ENCODE peak calls at places on chromosomes 4 and X, in seven cellular contexts. One of them, this sample, is unnamed.

GRCh38 chr4:125315571-125316390 is 1.0 kb downstream of the FAT4 start:
- DNase-seq in IMR-90: peak; percentile 54
- DNase-seq in H9: peak; percentile 57
- DNase-seq in mesendoderm: peak; percentile 79
- DNase-seq in trophoblast cell: peak; percentile 45
- DNase-seq in mesenchymal stem cell: peak; percentile 71
- DNase-seq in H1: peak; percentile 76
- DNase-seq in this sample: peak; percentile 66

GRCh38 chr4:137378393-137379290 is 153.7 kb downstream of the PCDH18 start:
- DNase-seq in IMR-90: no peak
- DNase-seq in H9: no peak
- DNase-seq in mesendoderm: no peak
- DNase-seq in trophoblast cell: no peak
- DNase-seq in mesenchymal stem cell: no peak
- DNase-seq in H1: no peak
- DNase-seq in this sample: no peak

GRCh38 chr4:84258905-84259830 is 239.9 kb downstream of the NKX6-1 start:
- DNase-seq in IMR-90: peak; percentile 32
- DNase-seq in H9: peak; percentile 55
- DNase-seq in mesendoderm: peak; percentile 76
- DNase-seq in trophoblast cell: peak; percentile 66
- DNase-seq in mesenchymal stem cell: peak; percentile 24
- DNase-seq in H1: peak; percentile 50
- DNase-seq in this sample: no peak

GRCh38 chr4:113288257-113288656 is 238.8 kb downstream of the ANK2 start:
- DNase-seq in IMR-90: no peak
- DNase-seq in H9: no peak
- DNase-seq in mesendoderm: no peak
- DNase-seq in trophoblast cell: no peak
- DNase-seq in mesenchymal stem cell: no peak
- DNase-seq in H1: no peak
- DNase-seq in this sample: no peak

GRCh38 chr4:141636771-141637460 is 533 bp downstream of the IL15 start:
- DNase-seq in IMR-90: peak; percentile 64
- DNase-seq in H9: peak; percentile 61
- DNase-seq in mesendoderm: peak; percentile 65
- DNase-seq in trophoblast cell: peak; percentile 64
- DNase-seq in mesenchymal stem cell: peak; percentile 79
- DNase-seq in H1: peak; percentile 70
- DNase-seq in this sample: peak; percentile 39

GRCh38 chr4:26992657-26993361 is 132.2 kb downstream of the STIM2 start:
- DNase-seq in IMR-90: peak; percentile 89
- DNase-seq in H9: no peak
- DNase-seq in mesendoderm: no peak
- DNase-seq in trophoblast cell: peak; percentile 7
- DNase-seq in mesenchymal stem cell: no peak
- DNase-seq in H1: no peak
- DNase-seq in this sample: no peak

GRCh38 chrX:73903941-73904340 is 340.9 kb downstream of the CHIC1 start:
- DNase-seq in IMR-90: peak; percentile 20
- DNase-seq in H9: no peak
- DNase-seq in mesendoderm: no peak
- DNase-seq in trophoblast cell: no peak
- DNase-seq in mesenchymal stem cell: no peak
- DNase-seq in H1: no peak
- DNase-seq in this sample: no peak

GRCh38 chr4:88335092-88335665 is 43.5 kb upstream of the HERC6 start:
- DNase-seq in IMR-90: peak; percentile 24
- DNase-seq in H9: peak; percentile 30
- DNase-seq in mesendoderm: no peak
- DNase-seq in trophoblast cell: no peak
- DNase-seq in mesenchymal stem cell: peak; percentile 63
- DNase-seq in H1: peak; percentile 38
- DNase-seq in this sample: no peak

GRCh38 chr4:40607224-40607623 is 22.4 kb downstream of the RBM47 start:
- DNase-seq in IMR-90: peak; percentile 27
- DNase-seq in H9: no peak
- DNase-seq in mesendoderm: no peak
- DNase-seq in trophoblast cell: peak; percentile 51
- DNase-seq in mesenchymal stem cell: peak; percentile 34
- DNase-seq in H1: no peak
- DNase-seq in this sample: no peak

GRCh38 chr4:101356928-101357327 is 9.6 kb upstream of the PPP3CA start:
- DNase-seq in IMR-90: peak; percentile 95
- DNase-seq in H9: no peak
- DNase-seq in mesendoderm: peak; percentile 69
- DNase-seq in trophoblast cell: peak; percentile 98
- DNase-seq in mesenchymal stem cell: peak; percentile 73
- DNase-seq in H1: no peak
- DNase-seq in this sample: no peak

GRCh38 chr4:101178731-101179130 is 168.6 kb downstream of the PPP3CA start:
- DNase-seq in IMR-90: peak; percentile 50
- DNase-seq in H9: no peak
- DNase-seq in mesendoderm: no peak
- DNase-seq in trophoblast cell: no peak
- DNase-seq in mesenchymal stem cell: no peak
- DNase-seq in H1: no peak
- DNase-seq in this sample: no peak

GRCh38 chr4:37132351-37132989 is 112.1 kb upstream of the NWD2 start:
- DNase-seq in IMR-90: no peak
- DNase-seq in H9: no peak
- DNase-seq in mesendoderm: peak; percentile 37
- DNase-seq in trophoblast cell: peak; percentile 9
- DNase-seq in mesenchymal stem cell: no peak
- DNase-seq in H1: no peak
- DNase-seq in this sample: no peak

GRCh38 chr4:8308144-8308543 is 38.6 kb downstream of the HTRA3 start:
- DNase-seq in IMR-90: no peak
- DNase-seq in H9: no peak
- DNase-seq in mesendoderm: no peak
- DNase-seq in trophoblast cell: no peak
- DNase-seq in mesenchymal stem cell: no peak
- DNase-seq in H1: no peak
- DNase-seq in this sample: no peak

GRCh38 chr4:4985844-4986243 is 33.4 kb downstream of the CYTL1 start:
- DNase-seq in IMR-90: no peak
- DNase-seq in H9: peak; percentile 56
- DNase-seq in mesendoderm: peak; percentile 65
- DNase-seq in trophoblast cell: no peak
- DNase-seq in mesenchymal stem cell: peak; percentile 23
- DNase-seq in H1: no peak
- DNase-seq in this sample: no peak

GRCh38 chr4:3221996-3222395 is 27.0 kb upstream of the MSANTD1 start:
- DNase-seq in IMR-90: no peak
- DNase-seq in H9: no peak
- DNase-seq in mesendoderm: no peak
- DNase-seq in trophoblast cell: no peak
- DNase-seq in mesenchymal stem cell: no peak
- DNase-seq in H1: no peak
- DNase-seq in this sample: no peak

GRCh38 chr4:48642421-48643144 is 137.5 kb downstream of the FRYL start:
- DNase-seq in IMR-90: peak; percentile 33
- DNase-seq in H9: no peak
- DNase-seq in mesendoderm: no peak
- DNase-seq in trophoblast cell: no peak
- DNase-seq in mesenchymal stem cell: peak; percentile 18
- DNase-seq in H1: no peak
- DNase-seq in this sample: no peak

GRCh38 chrX:149937881-149938426 is 337 bp downstream of the EOLA2 start:
- DNase-seq in IMR-90: peak; percentile 0
- DNase-seq in H9: no peak
- DNase-seq in mesendoderm: peak; percentile 11
- DNase-seq in trophoblast cell: no peak
- DNase-seq in mesenchymal stem cell: no peak
- DNase-seq in H1: no peak
- DNase-seq in this sample: no peak

DNA sequence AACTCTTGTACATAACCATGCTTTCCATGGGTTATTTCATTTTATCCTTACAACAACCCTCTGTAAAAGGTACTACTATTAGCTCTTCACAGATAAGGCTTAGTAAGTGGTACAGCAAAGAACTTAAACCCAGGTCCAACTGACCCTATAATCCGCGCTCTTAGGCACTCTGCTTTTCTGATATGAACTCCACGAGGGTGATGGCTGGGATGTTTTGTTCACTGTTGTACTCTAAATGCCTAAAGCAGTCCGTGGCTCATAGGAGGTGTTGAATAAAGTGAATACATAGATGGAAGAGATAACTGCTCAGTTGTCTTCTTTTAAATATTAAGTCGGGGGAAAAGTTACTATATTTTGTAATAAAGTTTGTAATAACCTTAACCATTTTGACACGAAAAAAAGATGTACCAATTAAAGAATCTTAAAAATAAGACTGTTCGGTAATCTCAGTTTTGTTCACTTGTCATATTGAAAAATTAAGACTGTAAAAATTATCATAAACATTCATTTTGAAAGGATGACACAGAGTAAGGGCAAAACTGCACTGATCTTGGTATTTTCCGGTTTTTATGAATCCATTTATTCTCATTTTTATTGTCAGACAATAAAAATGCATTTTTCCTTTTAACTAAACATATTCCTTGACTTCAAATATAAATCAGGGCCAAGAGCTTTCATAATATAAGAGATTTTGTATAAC is 166.5 kb downstream of the FBXW7 start:
- DNase-seq in IMR-90: no peak
- DNase-seq in H9: no peak
- DNase-seq in mesendoderm: no peak
- DNase-seq in trophoblast cell: no peak
- DNase-seq in mesenchymal stem cell: no peak
- DNase-seq in H1: no peak
- DNase-seq in this sample: no peak
- H3K4ac ChIP-seq in IMR-90: no peak overlapping the region
- H3K4ac ChIP-seq in H9: no peak overlapping the region
- H3K4ac ChIP-seq in mesendoderm: no peak overlapping the region
- H3K4ac ChIP-seq in trophoblast cell: no peak overlapping the region
- H3K4ac ChIP-seq in mesenchymal stem cell: no peak overlapping the region
- H3K4ac ChIP-seq in H1: no peak overlapping the region
- H3K4ac ChIP-seq in this sample: no peak overlapping the region

DNA sequence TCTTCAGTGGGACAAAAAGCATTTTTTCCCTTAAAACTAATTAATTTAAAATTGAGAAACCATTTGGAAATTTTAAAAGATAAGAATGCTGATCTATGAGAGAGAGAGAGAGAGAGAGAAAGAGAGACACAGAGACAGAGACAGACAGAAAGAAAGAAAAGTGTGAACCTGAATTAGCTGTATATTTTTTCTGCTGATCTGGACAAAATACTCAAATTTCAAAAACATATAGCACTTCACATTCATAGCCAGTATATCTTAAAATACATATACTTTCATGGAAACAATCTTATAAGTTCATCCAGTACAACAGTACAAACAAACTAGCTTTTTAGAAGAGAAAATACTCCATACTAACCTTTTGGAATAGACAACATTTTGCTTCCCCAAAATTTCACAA is 18.4 kb downstream of the ENOX2 start:
- DNase-seq in IMR-90: no peak
- DNase-seq in H9: no peak
- DNase-seq in mesendoderm: no peak
- DNase-seq in trophoblast cell: no peak
- DNase-seq in mesenchymal stem cell: no peak
- DNase-seq in H1: no peak
- DNase-seq in this sample: no peak
- H3K4ac ChIP-seq in IMR-90: no peak overlapping the region
- H3K4ac ChIP-seq in H9: no peak overlapping the region
- H3K4ac ChIP-seq in mesendoderm: no peak overlapping the region
- H3K4ac ChIP-seq in trophoblast cell: no peak overlapping the region
- H3K4ac ChIP-seq in mesenchymal stem cell: no peak overlapping the region
- H3K4ac ChIP-seq in H1: no peak overlapping the region
- H3K4ac ChIP-seq in this sample: no peak overlapping the region

DNA sequence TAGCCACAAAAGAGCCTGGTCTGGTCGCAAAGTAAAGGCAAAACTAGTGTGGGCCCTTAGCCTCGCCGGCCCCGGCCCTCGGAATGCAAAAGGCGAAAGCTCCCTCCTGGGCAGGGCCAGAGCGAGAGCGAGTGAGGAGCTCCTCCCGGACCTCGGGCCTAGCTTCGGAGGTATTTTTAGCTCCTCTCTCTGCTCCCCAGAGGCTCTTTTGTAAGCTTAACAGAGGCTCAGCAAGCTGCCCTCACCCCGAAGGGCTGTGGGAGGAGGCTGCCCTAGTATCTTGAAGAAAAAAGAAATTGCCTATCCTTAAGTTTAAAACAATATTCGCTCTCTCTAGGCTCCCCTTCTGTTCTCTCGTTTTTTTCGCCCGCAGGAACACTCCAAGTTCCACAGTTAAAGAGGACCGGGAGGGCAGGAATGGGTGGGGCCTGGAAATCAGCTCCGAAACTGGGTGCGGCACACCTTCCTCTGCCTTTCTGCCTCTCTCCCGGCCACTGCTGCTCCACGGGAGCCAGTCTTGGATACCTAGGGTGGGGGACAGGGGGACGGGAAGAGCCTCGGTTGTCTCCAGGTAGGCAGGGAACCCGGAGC is 12.2 kb downstream of the HAND2 start:
- DNase-seq in IMR-90: no peak
- DNase-seq in H9: peak; percentile 67
- DNase-seq in mesendoderm: peak; percentile 78
- DNase-seq in trophoblast cell: no peak
- DNase-seq in mesenchymal stem cell: peak; percentile 84
- DNase-seq in H1: peak; percentile 75
- DNase-seq in this sample: no peak
- H3K4ac ChIP-seq in IMR-90: no peak overlapping the region
- H3K4ac ChIP-seq in H9: no peak overlapping the region
- H3K4ac ChIP-seq in mesendoderm: no peak overlapping the region
- H3K4ac ChIP-seq in trophoblast cell: peak overlapping the region; percentile 87
- H3K4ac ChIP-seq in mesenchymal stem cell: peak overlapping the region; percentile 6
- H3K4ac ChIP-seq in H1: no peak overlapping the region
- H3K4ac ChIP-seq in this sample: no peak overlapping the region

DNA sequence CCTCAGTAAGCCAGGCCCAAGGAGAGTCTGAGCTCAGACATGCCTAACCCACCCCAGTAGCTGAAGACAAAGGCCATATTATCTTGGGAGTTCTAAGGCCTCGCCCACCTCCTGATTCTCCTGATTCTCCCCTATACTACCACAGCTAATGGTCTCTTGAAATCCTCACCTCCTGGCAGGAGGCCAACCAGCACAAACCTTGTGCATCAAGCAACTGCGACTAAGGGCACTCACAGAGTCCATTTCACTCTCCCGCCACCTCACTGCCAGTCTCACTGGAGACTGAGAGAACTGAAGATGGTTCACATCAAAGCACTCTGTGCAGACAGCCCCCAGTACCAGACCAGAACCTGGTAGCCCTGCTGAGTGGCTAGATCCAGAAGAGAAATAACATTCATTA is 102.1 kb upstream of the KLF8 start:
- DNase-seq in IMR-90: no peak
- DNase-seq in H9: no peak
- DNase-seq in mesendoderm: no peak
- DNase-seq in trophoblast cell: no peak
- DNase-seq in mesenchymal stem cell: no peak
- DNase-seq in H1: no peak
- DNase-seq in this sample: no peak
- H3K4ac ChIP-seq in IMR-90: no peak overlapping the region
- H3K4ac ChIP-seq in H9: no peak overlapping the region
- H3K4ac ChIP-seq in mesendoderm: no peak overlapping the region
- H3K4ac ChIP-seq in trophoblast cell: no peak overlapping the region
- H3K4ac ChIP-seq in mesenchymal stem cell: no peak overlapping the region
- H3K4ac ChIP-seq in H1: no peak overlapping the region
- H3K4ac ChIP-seq in this sample: no peak overlapping the region

GRCh38 chrX:123917069-123917468 is 44.4 kb upstream of the STAG2 start:
- DNase-seq in IMR-90: no peak
- DNase-seq in H9: no peak
- DNase-seq in mesendoderm: no peak
- DNase-seq in trophoblast cell: no peak
- DNase-seq in mesenchymal stem cell: no peak
- DNase-seq in H1: no peak
- DNase-seq in this sample: no peak
- H3K4ac ChIP-seq in IMR-90: no peak overlapping the region
- H3K4ac ChIP-seq in H9: no peak overlapping the region
- H3K4ac ChIP-seq in mesendoderm: no peak overlapping the region
- H3K4ac ChIP-seq in trophoblast cell: no peak overlapping the region
- H3K4ac ChIP-seq in mesenchymal stem cell: no peak overlapping the region
- H3K4ac ChIP-seq in H1: no peak overlapping the region
- H3K4ac ChIP-seq in this sample: no peak overlapping the region